ENCODE peak calls at places on chromosomes 7 and 10, in five cellular contexts. G is heart right ventricle; S is CD8-positive, alpha-beta memory T cell; P is HEK293T; V is transverse colon. E is an unnamed sample.

GRCh38 chr10:70396140-70396539 is 7.8 kb upstream of the EIF4EBP2 start:
- DNase-seq in P (no peak), G (no peak), S (no peak), V (no peak), E (no peak)

GRCh38 chr7:134852626-134853025 is 73.2 kb downstream of the CALD1 start:
- DNase-seq in P (no peak), S (no peak), V (no peak), G (no peak), E (no peak)

GRCh38 chr10:131261890-131262289 is 49.6 kb downstream of the TCERG1L start:
- DNase-seq in S (no peak), V (no peak), G (no peak), P (no peak), E (no peak)

GRCh38 chr7:5005066-5005465 is 40.6 kb upstream of the RBAK start:
- DNase-seq in G (no peak), P (no peak), V (no peak), S (no peak), E (no peak)

GRCh38 chr10:131898713-131899112 is 2.1 kb upstream of the PPP2R2D start:
- DNase-seq in P (no peak), S (no peak), G (no peak), V (no peak), E (no peak)

GRCh38 chr10:102196893-102197292 is 29.2 kb upstream of the ELOVL3 start:
- DNase-seq in P (no peak), V (no peak), G (no peak), S (no peak), E (no peak)

GRCh38 chr7:104883718-104884452 is 130.1 kb upstream of the KMT2E start:
- DNase-seq in G (peak), V (peak), P (peak), S (peak), E (peak)

GRCh38 chr7:107563072-107563760 is 504 bp downstream of the COG5 start:
- DNase-seq in G (no peak), S (no peak), P (no peak), V (no peak), E (no peak)

GRCh38 chr10:72173635-72174296 is 42.0 kb upstream of the ANAPC16 start:
- DNase-seq in V (no peak), G (no peak), S (no peak), P (peak), E (peak)

GRCh38 chr7:151087247-151088018 is 1.2 kb downstream of the AGAP3 start:
- DNase-seq in G (peak), S (peak), P (peak), V (peak), E (peak)

GRCh38 chr10:69088801-69089501 is 1.0 kb downstream of the SRGN start:
- DNase-seq in V (no peak), P (no peak), S (no peak), G (no peak), E (no peak)

GRCh38 chr7:68478326-68478725 is 1119.9 kb upstream of the AUTS2 start:
- DNase-seq in P (no peak), S (no peak), G (no peak), V (no peak), E (no peak)